ENCODE peak calls at places on chromosomes 4 and X, in nine cellular contexts. One of them, this sample, is unnamed.

GRCh38 chr4:71235321-71236206 is 103.3 kb upstream of the SLC4A4 start:
- DNase-seq in stimulated activated CD8-positive, alpha-beta memory T cell treated with anti-CD3 and anti-CD28 coated beads, Interleukin-2, amount 100 ng/mL, for 1 hour: no peak
- DNase-seq in NCI-H2171: no peak
- DNase-seq in AG08395: no peak
- DNase-seq in amniotic stem cell: no peak
- DNase-seq in putamen: no peak
- DNase-seq in KG1: no peak
- DNase-seq in NCI-H748 treated with DMSO at 0.1 percent for 48 hours: no peak
- DNase-seq in fibroblast of gingiva: no peak
- DNase-seq in this sample: no peak

GRCh38 chrX:137432609-137433008 is 133.3 kb upstream of the ZIC3 start:
- DNase-seq in NCI-H748 treated with DMSO at 0.1 percent for 48 hours: peak
- DNase-seq in amniotic stem cell: no peak
- DNase-seq in stimulated activated CD8-positive, alpha-beta memory T cell treated with anti-CD3 and anti-CD28 coated beads, Interleukin-2, amount 100 ng/mL, for 1 hour: no peak
- DNase-seq in KG1: no peak
- DNase-seq in AG08395: no peak
- DNase-seq in putamen: no peak
- DNase-seq in NCI-H2171: peak
- DNase-seq in fibroblast of gingiva: no peak
- DNase-seq in this sample: no peak

GRCh38 chr4:186725422-186726149 is 1.9 kb upstream of the FAT1 start:
- DNase-seq in fibroblast of gingiva: peak
- DNase-seq in AG08395: peak
- DNase-seq in stimulated activated CD8-positive, alpha-beta memory T cell treated with anti-CD3 and anti-CD28 coated beads, Interleukin-2, amount 100 ng/mL, for 1 hour: no peak
- DNase-seq in NCI-H748 treated with DMSO at 0.1 percent for 48 hours: peak
- DNase-seq in putamen: peak
- DNase-seq in amniotic stem cell: peak
- DNase-seq in NCI-H2171: no peak
- DNase-seq in KG1: no peak
- DNase-seq in this sample: peak

GRCh38 chr4:66766557-66766956 is 778.7 kb downstream of the CENPC start:
- DNase-seq in fibroblast of gingiva: no peak
- DNase-seq in NCI-H748 treated with DMSO at 0.1 percent for 48 hours: no peak
- DNase-seq in NCI-H2171: no peak
- DNase-seq in AG08395: no peak
- DNase-seq in KG1: no peak
- DNase-seq in stimulated activated CD8-positive, alpha-beta memory T cell treated with anti-CD3 and anti-CD28 coated beads, Interleukin-2, amount 100 ng/mL, for 1 hour: no peak
- DNase-seq in amniotic stem cell: no peak
- DNase-seq in putamen: no peak
- DNase-seq in this sample: no peak

GRCh38 chr4:61373901-61374611 is 173.9 kb downstream of the ADGRL3 start:
- DNase-seq in NCI-H2171: no peak
- DNase-seq in KG1: no peak
- DNase-seq in amniotic stem cell: no peak
- DNase-seq in stimulated activated CD8-positive, alpha-beta memory T cell treated with anti-CD3 and anti-CD28 coated beads, Interleukin-2, amount 100 ng/mL, for 1 hour: no peak
- DNase-seq in AG08395: peak
- DNase-seq in fibroblast of gingiva: no peak
- DNase-seq in NCI-H748 treated with DMSO at 0.1 percent for 48 hours: no peak
- DNase-seq in putamen: no peak
- DNase-seq in this sample: no peak

GRCh38 chr4:109816082-109816442 is 500 bp downstream of the GAR1 start:
- DNase-seq in KG1: no peak
- DNase-seq in amniotic stem cell: no peak
- DNase-seq in NCI-H748 treated with DMSO at 0.1 percent for 48 hours: no peak
- DNase-seq in putamen: no peak
- DNase-seq in AG08395: no peak
- DNase-seq in fibroblast of gingiva: no peak
- DNase-seq in stimulated activated CD8-positive, alpha-beta memory T cell treated with anti-CD3 and anti-CD28 coated beads, Interleukin-2, amount 100 ng/mL, for 1 hour: peak
- DNase-seq in NCI-H2171: no peak
- DNase-seq in this sample: no peak

GRCh38 chrX:108527724-108528123 is 88.1 kb downstream of the COL4A5 start:
- DNase-seq in putamen: no peak
- DNase-seq in stimulated activated CD8-positive, alpha-beta memory T cell treated with anti-CD3 and anti-CD28 coated beads, Interleukin-2, amount 100 ng/mL, for 1 hour: no peak
- DNase-seq in NCI-H748 treated with DMSO at 0.1 percent for 48 hours: no peak
- DNase-seq in amniotic stem cell: no peak
- DNase-seq in fibroblast of gingiva: no peak
- DNase-seq in AG08395: no peak
- DNase-seq in NCI-H2171: no peak
- DNase-seq in KG1: no peak
- DNase-seq in this sample: no peak

GRCh38 chrX:5086388-5086787 is 1142.3 kb downstream of the NLGN4X start:
- DNase-seq in amniotic stem cell: no peak
- DNase-seq in KG1: no peak
- DNase-seq in NCI-H748 treated with DMSO at 0.1 percent for 48 hours: no peak
- DNase-seq in putamen: no peak
- DNase-seq in AG08395: no peak
- DNase-seq in stimulated activated CD8-positive, alpha-beta memory T cell treated with anti-CD3 and anti-CD28 coated beads, Interleukin-2, amount 100 ng/mL, for 1 hour: no peak
- DNase-seq in fibroblast of gingiva: no peak
- DNase-seq in NCI-H2171: no peak
- DNase-seq in this sample: no peak

GRCh38 chrX:39427492-39428289 is 626.4 kb downstream of the MID1IP1 start:
- DNase-seq in fibroblast of gingiva: peak
- DNase-seq in AG08395: peak
- DNase-seq in NCI-H748 treated with DMSO at 0.1 percent for 48 hours: no peak
- DNase-seq in NCI-H2171: no peak
- DNase-seq in KG1: no peak
- DNase-seq in stimulated activated CD8-positive, alpha-beta memory T cell treated with anti-CD3 and anti-CD28 coated beads, Interleukin-2, amount 100 ng/mL, for 1 hour: no peak
- DNase-seq in amniotic stem cell: no peak
- DNase-seq in putamen: no peak
- DNase-seq in this sample: no peak

GRCh38 chr4:125313497-125313896 is 1.3 kb upstream of the FAT4 start:
- DNase-seq in fibroblast of gingiva: peak
- DNase-seq in stimulated activated CD8-positive, alpha-beta memory T cell treated with anti-CD3 and anti-CD28 coated beads, Interleukin-2, amount 100 ng/mL, for 1 hour: no peak
- DNase-seq in NCI-H2171: peak
- DNase-seq in KG1: peak
- DNase-seq in amniotic stem cell: peak
- DNase-seq in AG08395: peak
- DNase-seq in putamen: peak
- DNase-seq in NCI-H748 treated with DMSO at 0.1 percent for 48 hours: peak
- DNase-seq in this sample: no peak

GRCh38 chr4:23455482-23455881 is 434.4 kb downstream of the PPARGC1A start:
- DNase-seq in NCI-H2171: no peak
- DNase-seq in putamen: no peak
- DNase-seq in AG08395: no peak
- DNase-seq in fibroblast of gingiva: no peak
- DNase-seq in KG1: no peak
- DNase-seq in NCI-H748 treated with DMSO at 0.1 percent for 48 hours: no peak
- DNase-seq in stimulated activated CD8-positive, alpha-beta memory T cell treated with anti-CD3 and anti-CD28 coated beads, Interleukin-2, amount 100 ng/mL, for 1 hour: no peak
- DNase-seq in amniotic stem cell: no peak
- DNase-seq in this sample: no peak

This sample was measured in lower lobe of right lung.